ENCODE peak calls at places on chromosomes 3 and 15, in eight cellular contexts. C is AG20443; A is stimulated activated effector memory CD8-positive, alpha-beta T cell treated with anti-CD3 and anti-CD28 coated beads, Interleukin-12 subunit alpha, Interleukin-12 subunit beta, amount 100 ng/mL, for 72 hours; V is cardiac fibroblast; Y is PC-3; G is naive thymus-derived CD8-positive, alpha-beta T cell; Q is activated CD8-positive, alpha-beta memory T cell treated with anti-CD3 and anti-CD28 coated beads, Interleukin-2, amount 10 ng/mL, durations not matched to agents 7 days and 5 days; R is ELF-1. B is an unnamed sample.

GRCh38 chr15:32718822-32719716 is 1.3 kb downstream of the GREM1 start:
- DNase-seq in Q (peak), V (no peak), Y (peak), G (no peak), A (no peak), R (peak), C (peak), B (no peak)

GRCh38 chr3:119517112-119517511 is 18.8 kb downstream of the TIMMDC1 start:
- DNase-seq in V (no peak), C (no peak), Q (no peak), R (no peak), G (no peak), Y (no peak), A (no peak), B (no peak)

GRCh38 chr3:107662109-107662477 is 139.3 kb downstream of the BBX start:
- DNase-seq in C (peak), R (no peak), Y (peak), Q (no peak), A (no peak), V (peak), G (no peak), B (no peak)

GRCh38 chr3:139198929-139199328 is 144.9 kb upstream of the MRPS22 start:
- DNase-seq in Y (peak), R (no peak), G (no peak), A (no peak), C (peak), V (no peak), Q (no peak), B (peak)

GRCh38 chr3:45088959-45089358 is 57.2 kb downstream of the CDCP1 start:
- DNase-seq in Y (no peak), A (no peak), R (peak), V (no peak), G (no peak), Q (no peak), C (no peak), B (no peak)

GRCh38 chr3:38122712-38123290 is 14.1 kb downstream of the ACAA1 start:
- DNase-seq in Y (no peak), R (no peak), G (no peak), Q (peak), C (no peak), V (no peak), A (no peak), B (no peak)

GRCh38 chr15:57357796-57358195 is 18.5 kb upstream of the CGNL1 start:
- DNase-seq in Q (no peak), Y (no peak), V (no peak), C (no peak), A (no peak), G (no peak), R (no peak), B (no peak)

GRCh38 chr3:43187836-43188479 is 82.1 kb upstream of the POMGNT2 start:
- DNase-seq in A (no peak), C (no peak), Q (no peak), V (no peak), G (no peak), R (no peak), Y (no peak), B (no peak)

B was measured in esophagus muscularis mucosa.